ENCODE peak calls at places on chromosomes 13 and 19, in five cellular contexts. N is lower lobe of right lung; W is activated naive CD4-positive, alpha-beta T cell; C is adrenal gland; J is activated T-helper 9 cell treated with anti-CD3 and anti-CD28 coated beads, Interleukin-2, amount 50 U/mL, for 16 hours. F is an unnamed sample.

GRCh38 chr19:755063-755462 is 4.2 kb downstream of the MISP start:
- DNase-seq in N (no peak), W (no peak), C (no peak), J (no peak), F (no peak)

GRCh38 chr13:109722068-109722467 is 64.3 kb downstream of the IRS2 start:
- DNase-seq in N (no peak), W (no peak), C (no peak), J (no peak), F (no peak)

GRCh38 chr19:45643024-45643926 is 4.1 kb upstream of the EML2 start:
- DNase-seq in N (peak), W (peak), C (peak), J (peak), F (peak)

GRCh38 chr19:6572217-6572616 is 18.7 kb downstream of the CD70 start:
- DNase-seq in N (peak), W (no peak), C (peak), J (no peak), F (no peak)

GRCh38 chr13:98252931-98253470 is 75.9 kb upstream of the RNF113B start:
- DNase-seq in N (no peak), W (no peak), C (peak), J (no peak), F (peak)

GRCh38 chr13:25898991-25899390 is 152.8 kb downstream of the SHISA2 start:
- DNase-seq in N (no peak), W (no peak), C (no peak), J (no peak), F (no peak)

GRCh38 chr19:46634045-46634655 is 1.9 kb downstream of the GNG8 start:
- DNase-seq in N (peak), W (peak), C (peak), J (peak), F (peak)

GRCh38 chr19:16619456-16619855 is 8.5 kb downstream of the MED26 start:
- DNase-seq in N (peak), W (no peak), C (peak), J (no peak), F (no peak)

GRCh38 chr13:33015275-33015674 is 948 bp upstream of the KL start:
- DNase-seq in N (no peak), W (no peak), C (no peak), J (no peak), F (no peak)

GRCh38 chr19:50357178-50358100 is 8.0 kb downstream of the NAPSA start:
- DNase-seq in N (peak), W (peak), C (peak), J (peak), F (no peak)

GRCh38 chr13:85650613-85651012 is 148.6 kb downstream of the SLITRK6 start:
- DNase-seq in N (no peak), W (no peak), C (no peak), J (no peak), F (no peak)

GRCh38 chr13:52428295-52428694 is 22.1 kb downstream of the VPS36 start:
- DNase-seq in N (no peak), W (no peak), C (no peak), J (no peak), F (no peak)

GRCh38 chr13:96229356-96229755 is 139.4 kb downstream of the HS6ST3 start:
- DNase-seq in N (no peak), W (no peak), C (peak), J (no peak), F (peak)

GRCh38 chr13:64471916-64472315 is 2758.2 kb downstream of the PCDH9 start:
- DNase-seq in N (no peak), W (no peak), C (no peak), J (no peak), F (no peak)

GRCh38 chr13:52879950-52880650 is 31.7 kb upstream of the PCDH8 start:
- DNase-seq in N (no peak), W (no peak), C (no peak), J (no peak), F (no peak)

GRCh38 chr13:40464991-40465390 is 201.4 kb downstream of the FOXO1 start:
- DNase-seq in N (no peak), W (no peak), C (no peak), J (no peak), F (no peak)

GRCh38 chr13:78131811-78132210 is 213.2 kb upstream of the EDNRB start:
- DNase-seq in N (no peak), W (no peak), C (no peak), J (no peak), F (no peak)

GRCh38 chr13:45393941-45394570 is 24.1 kb downstream of the SLC25A30 start:
- DNase-seq in N (no peak), W (peak), C (peak), J (no peak), F (peak)

GRCh38 chr19:50808856-50809255 is 14.7 kb downstream of the KLK1 start:
- DNase-seq in N (no peak), W (no peak), C (no peak), J (no peak), F (no peak)

GRCh38 chr19:6744381-6745288 is 5.2 kb downstream of the TRIP10 start:
- DNase-seq in N (peak), W (no peak), C (peak), J (no peak), F (no peak)

GRCh38 chr13:43831088-43831487 is 44.3 kb upstream of the ENOX1 start:
- DNase-seq in N (no peak), W (no peak), C (no peak), J (no peak), F (no peak)

GRCh38 chr19:17949956-17950309 is 17.0 kb upstream of the KCNN1 start:
- DNase-seq in N (no peak), W (no peak), C (no peak), J (no peak), F (no peak)

F was measured in foreskin melanocyte.